ENCODE peak calls at places on chromosomes 6 and 20, in four cellular contexts. One of them, this sample, is unnamed.

GRCh38 chr6:21918081-21918480 is 324.5 kb downstream of the SOX4 start:
- DNase-seq in ovary: no peak
- DNase-seq in RWPE2: no peak
- DNase-seq in left ventricle myocardium inferior: no peak
- DNase-seq in this sample: no peak

GRCh38 chr6:149289192-149289741 is 28.2 kb upstream of the TAB2 start:
- DNase-seq in ovary: no peak
- DNase-seq in RWPE2: no peak
- DNase-seq in left ventricle myocardium inferior: no peak
- DNase-seq in this sample: no peak

GRCh38 chr20:38278150-38278549 is 17.6 kb upstream of the KIAA1755 start:
- DNase-seq in ovary: no peak
- DNase-seq in RWPE2: peak; percentile 65
- DNase-seq in left ventricle myocardium inferior: no peak
- DNase-seq in this sample: no peak

GRCh38 chr6:116175344-116175743 is 49.4 kb upstream of the COL10A1 start:
- DNase-seq in ovary: no peak
- DNase-seq in RWPE2: no peak
- DNase-seq in left ventricle myocardium inferior: no peak
- DNase-seq in this sample: no peak

GRCh38 chr20:57417051-57417689 is 26.0 kb downstream of the RBM38 start:
- DNase-seq in ovary: no peak
- DNase-seq in RWPE2: no peak
- DNase-seq in left ventricle myocardium inferior: no peak
- DNase-seq in this sample: no peak

GRCh38 chr20:36754656-36755222 is 8.8 kb upstream of the NDRG3 start:
- DNase-seq in ovary: no peak
- DNase-seq in RWPE2: peak; percentile 49
- DNase-seq in left ventricle myocardium inferior: no peak
- DNase-seq in this sample: no peak

GRCh38 chr20:24544371-24544770 is 74.9 kb downstream of the SYNDIG1 start:
- DNase-seq in ovary: no peak
- DNase-seq in RWPE2: no peak
- DNase-seq in left ventricle myocardium inferior: no peak
- DNase-seq in this sample: no peak

GRCh38 chr20:2652724-2653510 is 485 bp downstream of the NOP56 start:
- DNase-seq in ovary: no peak
- DNase-seq in RWPE2: no peak
- DNase-seq in left ventricle myocardium inferior: peak; percentile 34
- DNase-seq in this sample: no peak

GRCh38 chr6:31586596-31586995 is 519 bp downstream of the LST1 start:
- DNase-seq in ovary: no peak
- DNase-seq in RWPE2: no peak
- DNase-seq in left ventricle myocardium inferior: no peak
- DNase-seq in this sample: no peak

GRCh38 chr6:129485746-129486145 is 224.2 kb downstream of the ARHGAP18 start:
- DNase-seq in ovary: no peak
- DNase-seq in RWPE2: no peak
- DNase-seq in left ventricle myocardium inferior: no peak
- DNase-seq in this sample: no peak

GRCh38 chr20:46915580-46916243 is 21.1 kb downstream of the EYA2 start:
- DNase-seq in ovary: no peak
- DNase-seq in RWPE2: peak; percentile 60
- DNase-seq in left ventricle myocardium inferior: no peak
- DNase-seq in this sample: no peak

GRCh38 chr6:154222716-154223115 is 133.9 kb downstream of the IPCEF1 start:
- DNase-seq in ovary: no peak
- DNase-seq in RWPE2: no peak
- DNase-seq in left ventricle myocardium inferior: no peak
- DNase-seq in this sample: no peak

GRCh38 chr6:15879372-15880261 is 216.8 kb upstream of the DTNBP1 start:
- DNase-seq in ovary: peak; percentile 68
- DNase-seq in RWPE2: no peak
- DNase-seq in left ventricle myocardium inferior: peak; percentile 86
- DNase-seq in this sample: peak; percentile 80

GRCh38 chr6:69366831-69367230 is 430.0 kb downstream of the LMBRD1 start:
- DNase-seq in ovary: no peak
- DNase-seq in RWPE2: no peak
- DNase-seq in left ventricle myocardium inferior: no peak
- DNase-seq in this sample: no peak

DNA sequence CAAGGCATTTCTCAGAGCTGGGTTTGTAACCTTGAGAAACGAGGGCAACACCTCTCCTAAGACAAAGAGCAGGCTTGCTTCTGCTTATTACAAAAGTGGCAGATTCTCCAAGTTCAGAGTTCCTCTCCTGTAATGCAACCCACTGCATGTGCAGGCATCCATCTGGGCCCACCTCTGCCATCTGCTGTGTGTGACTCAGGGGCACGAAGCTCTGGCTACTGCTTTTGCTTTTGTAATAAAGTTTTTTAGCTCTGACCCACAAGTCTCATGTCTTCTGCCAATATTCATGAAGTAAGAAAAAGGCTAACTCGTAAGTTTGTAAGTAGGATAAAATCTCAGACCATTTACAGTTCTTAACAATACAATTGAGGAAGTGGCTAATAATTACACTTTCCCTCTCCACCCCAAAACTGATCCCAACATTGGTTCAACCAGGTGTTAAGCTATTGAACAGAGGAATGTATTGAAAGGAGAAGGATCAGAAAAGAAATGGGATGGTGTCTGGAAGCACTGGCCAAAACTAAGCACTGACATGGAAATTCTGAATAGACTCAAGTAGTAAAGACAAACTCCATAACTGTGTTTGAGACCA is 51.7 kb upstream of the SMLR1 start:
- DNase-seq in ovary: no peak
- DNase-seq in RWPE2: no peak
- DNase-seq in left ventricle myocardium inferior: no peak
- DNase-seq in this sample: no peak
- H3K4me1 ChIP-seq in ovary: no peaks in the 10 kb centered on the region
- H3K4me1 ChIP-seq in RWPE2: no peaks in the 10 kb centered on the region
- H3K4me1 ChIP-seq in left ventricle myocardium inferior: no peaks in the 10 kb centered on the region
- H3K4me1 ChIP-seq in this sample: no peaks in the 10 kb centered on the region

DNA sequence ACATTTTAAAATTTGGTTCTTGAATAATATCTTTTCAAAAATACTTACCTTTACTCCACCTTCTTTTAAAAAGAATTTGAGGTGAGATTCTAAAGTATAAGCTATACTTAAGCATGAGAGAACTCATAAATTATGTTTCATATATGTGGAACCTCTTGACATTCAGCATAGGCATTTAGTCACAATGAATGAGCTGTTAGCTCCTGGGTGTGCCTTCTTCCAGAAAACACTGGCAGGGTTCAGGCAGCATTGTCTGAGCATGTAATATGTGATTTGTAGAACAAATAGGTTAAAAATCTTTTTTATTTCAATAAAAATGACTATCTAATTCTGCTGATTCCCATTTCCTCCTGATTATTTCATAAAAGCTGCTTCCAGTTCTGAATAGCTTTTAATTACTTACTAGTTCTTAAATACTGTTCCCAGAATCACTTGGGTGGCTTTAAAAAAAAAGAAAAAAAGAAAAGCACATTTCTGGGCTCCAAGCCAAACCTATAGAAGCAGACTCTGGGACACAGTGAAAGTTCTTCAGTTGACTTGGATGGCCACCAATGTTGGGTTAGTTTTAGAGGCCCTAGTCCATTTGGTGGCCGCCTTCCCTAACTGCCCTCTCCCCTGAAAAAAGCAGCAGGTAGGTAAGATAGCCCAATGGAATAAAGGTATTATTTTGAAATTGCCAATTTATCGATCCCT is 20.2 kb downstream of the RNF8 start:
- DNase-seq in ovary: no peak
- DNase-seq in RWPE2: no peak
- DNase-seq in left ventricle myocardium inferior: no peak
- DNase-seq in this sample: no peak
- H3K36me3 ChIP-seq in ovary: no peaks in the 10 kb centered on the region
- H3K36me3 ChIP-seq in RWPE2: peaks cover 41% of the 10 kb centered on the region
- H3K36me3 ChIP-seq in left ventricle myocardium inferior: peaks cover 69% of the 10 kb centered on the region
- H3K36me3 ChIP-seq in this sample: peaks cover 6% of the 10 kb centered on the region

DNA sequence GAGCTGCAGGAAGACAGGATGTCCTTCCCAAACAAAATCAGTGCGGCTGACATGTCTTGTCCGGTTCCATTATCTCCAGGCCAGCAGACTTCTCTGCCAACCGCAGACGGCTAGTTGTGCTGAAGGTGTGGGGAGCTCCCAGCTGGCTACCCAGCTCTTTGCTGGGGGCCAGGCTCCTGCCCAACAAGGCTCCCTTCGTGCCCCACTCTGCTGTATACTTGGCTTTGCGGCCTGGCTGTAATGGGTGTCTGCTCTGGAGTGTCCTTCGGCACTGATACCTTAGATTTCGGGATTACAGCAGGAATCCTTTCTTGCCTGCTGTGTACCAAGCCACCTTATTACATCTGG is 48.7 kb upstream of the IRF4 start:
- DNase-seq in ovary: no peak
- DNase-seq in RWPE2: no peak
- DNase-seq in left ventricle myocardium inferior: no peak
- DNase-seq in this sample: no peak
- H3K4me1 ChIP-seq in ovary: no peaks in the 10 kb centered on the region
- H3K4me1 ChIP-seq in RWPE2: no peaks in the 10 kb centered on the region
- H3K4me1 ChIP-seq in left ventricle myocardium inferior: peaks cover 62% of the 10 kb centered on the region
- H3K4me1 ChIP-seq in this sample: no peaks in the 10 kb centered on the region

DNA sequence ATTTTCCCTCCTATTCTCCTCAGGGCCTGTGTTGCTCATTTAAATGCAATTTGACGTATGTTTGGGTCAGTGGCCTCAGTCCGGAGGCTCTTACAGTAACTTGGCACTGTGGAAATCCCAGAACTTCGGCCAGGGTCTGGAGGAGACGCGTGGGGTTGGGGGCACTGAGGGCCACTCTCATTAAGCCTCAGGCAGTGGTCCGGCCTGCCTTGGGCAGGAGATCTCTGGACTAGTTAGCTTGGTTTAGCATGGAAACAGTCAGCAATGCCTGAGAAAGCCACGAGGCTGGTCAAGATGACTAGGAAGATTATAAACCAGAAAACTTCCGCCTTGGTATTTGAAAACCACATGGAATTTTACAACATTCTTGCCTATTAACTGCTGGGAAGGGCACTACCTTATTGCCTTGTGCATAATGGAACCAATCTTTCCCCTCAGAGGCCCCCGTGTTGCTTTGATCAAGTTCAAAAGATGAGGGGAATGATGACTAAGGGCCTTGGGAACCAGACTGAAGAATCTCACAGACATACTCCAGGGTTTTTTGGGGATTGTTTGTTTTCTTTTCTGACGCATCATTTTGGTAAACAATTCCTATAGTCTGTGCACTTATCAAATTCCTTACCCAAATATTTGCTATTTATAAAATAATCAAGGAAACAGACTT is 206.0 kb upstream of the PREP start:
- DNase-seq in ovary: no peak
- DNase-seq in RWPE2: no peak
- DNase-seq in left ventricle myocardium inferior: no peak
- DNase-seq in this sample: no peak
- H3K36me3 ChIP-seq in ovary: no peaks in the 10 kb centered on the region
- H3K36me3 ChIP-seq in RWPE2: no peaks in the 10 kb centered on the region
- H3K36me3 ChIP-seq in left ventricle myocardium inferior: no peaks in the 10 kb centered on the region
- H3K36me3 ChIP-seq in this sample: no peaks in the 10 kb centered on the region

DNA sequence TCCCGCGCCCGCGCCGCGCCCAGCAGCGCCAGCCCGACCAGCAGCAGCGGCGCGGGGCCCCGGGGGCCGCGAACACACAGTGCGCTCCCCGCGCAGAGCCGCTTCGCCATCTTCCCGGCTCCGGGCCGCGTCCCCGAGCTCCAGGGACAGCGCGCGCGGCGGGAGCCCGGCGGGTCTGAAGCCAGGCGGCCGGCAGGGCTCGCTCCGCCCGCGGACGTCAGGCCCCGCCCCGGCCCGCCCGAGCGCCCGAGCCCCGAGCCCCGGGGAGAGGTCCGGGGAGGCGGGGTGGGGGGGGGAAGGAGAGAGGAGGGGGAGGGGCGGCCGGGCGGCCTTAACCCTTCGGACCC is at the start of gene LAMA5:
- DNase-seq in ovary: no peak
- DNase-seq in RWPE2: peak; percentile 88
- DNase-seq in left ventricle myocardium inferior: peak; percentile 72
- DNase-seq in this sample: peak; percentile 67
- H3K4me1 ChIP-seq in ovary: peaks cover 13% of the 10 kb centered on the region
- H3K4me1 ChIP-seq in RWPE2: peaks cover 64% of the 10 kb centered on the region
- H3K4me1 ChIP-seq in left ventricle myocardium inferior: peaks cover 89% of the 10 kb centered on the region
- H3K4me1 ChIP-seq in this sample: no peaks in the 10 kb centered on the region

DNA sequence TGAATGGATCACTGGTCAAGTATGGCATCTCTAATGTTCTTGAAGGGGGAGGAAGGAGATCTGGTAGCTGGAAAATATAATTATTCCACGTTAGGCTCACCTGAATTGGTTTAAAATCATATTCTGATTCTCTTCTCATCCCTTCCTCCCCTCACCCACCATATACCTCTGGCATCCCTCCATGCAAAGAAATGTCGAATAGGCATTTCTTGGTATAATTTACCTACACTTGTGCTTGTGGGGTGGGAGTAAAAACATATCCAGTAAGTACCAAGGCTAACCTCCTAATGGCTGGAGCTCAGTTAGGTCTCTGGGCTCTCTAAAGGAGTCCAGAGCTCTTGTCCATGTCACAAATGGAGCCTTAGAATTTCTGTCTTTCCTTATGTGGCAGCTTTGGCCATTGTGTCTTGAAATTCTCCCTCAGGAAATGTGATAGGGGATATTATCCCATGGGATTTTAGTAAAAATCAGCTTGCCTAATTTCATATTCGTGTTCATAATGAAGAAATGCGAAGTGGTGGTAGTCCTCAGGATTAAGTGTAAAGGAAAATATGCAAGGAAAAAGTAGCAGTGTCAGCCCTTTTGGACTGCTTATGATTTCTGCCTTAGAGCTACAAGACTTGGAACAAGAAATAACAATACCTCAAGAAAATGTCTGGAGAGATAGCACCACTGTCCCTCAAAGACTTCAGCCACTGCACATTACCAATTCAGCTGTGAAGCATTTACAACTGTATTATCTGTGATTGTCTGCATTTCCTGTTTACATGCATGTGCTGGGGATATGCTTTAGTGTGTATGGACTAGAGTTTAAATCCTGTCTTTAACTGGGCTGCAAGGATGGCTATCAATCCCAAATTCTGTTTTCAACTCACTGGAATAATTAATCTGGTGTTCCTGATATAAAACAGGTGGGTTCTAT is 12.3 kb downstream of the TAF11 start:
- DNase-seq in ovary: no peak
- DNase-seq in RWPE2: no peak
- DNase-seq in left ventricle myocardium inferior: no peak
- DNase-seq in this sample: no peak
- H3K36me3 ChIP-seq in ovary: no peaks in the 10 kb centered on the region
- H3K36me3 ChIP-seq in RWPE2: peaks cover 80% of the 10 kb centered on the region
- H3K36me3 ChIP-seq in left ventricle myocardium inferior: peaks cover 94% of the 10 kb centered on the region
- H3K36me3 ChIP-seq in this sample: peaks cover 14% of the 10 kb centered on the region

GRCh38 chr20:13784893-13785715 is at the start of the genes ESF1 and NDUFAF5:
- DNase-seq in ovary: peak; percentile 93
- DNase-seq in RWPE2: peak; percentile 94
- DNase-seq in left ventricle myocardium inferior: peak; percentile 93
- DNase-seq in this sample: peak; percentile 96
- H3K4me1 ChIP-seq in ovary: peaks cover 12% of the 10 kb centered on the region
- H3K4me1 ChIP-seq in RWPE2: peaks cover 22% of the 10 kb centered on the region
- H3K4me1 ChIP-seq in left ventricle myocardium inferior: peaks cover 76% of the 10 kb centered on the region
- H3K4me1 ChIP-seq in this sample: no peaks in the 10 kb centered on the region

GRCh38 chr6:158593670-158594069 is 33.8 kb downstream of the TMEM181 start:
- DNase-seq in ovary: no peak
- DNase-seq in RWPE2: no peak
- DNase-seq in left ventricle myocardium inferior: no peak
- DNase-seq in this sample: no peak

GRCh38 chr6:158595223-158595622 is 35.3 kb downstream of the TMEM181 start:
- DNase-seq in ovary: no peak
- DNase-seq in RWPE2: no peak
- DNase-seq in left ventricle myocardium inferior: no peak
- DNase-seq in this sample: no peak

GRCh38 chr6:158596861-158597260 is 37.0 kb downstream of the TMEM181 start:
- DNase-seq in ovary: no peak
- DNase-seq in RWPE2: no peak
- DNase-seq in left ventricle myocardium inferior: no peak
- DNase-seq in this sample: no peak

GRCh38 chr6:158599635-158600034 is 39.7 kb downstream of the TMEM181 start:
- DNase-seq in ovary: no peak
- DNase-seq in RWPE2: no peak
- DNase-seq in left ventricle myocardium inferior: no peak
- DNase-seq in this sample: no peak

GRCh38 chr6:158597565-158597964 is 37.7 kb downstream of the TMEM181 start:
- DNase-seq in ovary: no peak
- DNase-seq in RWPE2: no peak
- DNase-seq in left ventricle myocardium inferior: no peak
- DNase-seq in this sample: no peak
- H3K36me3 ChIP-seq in ovary: no peaks in the 10 kb centered on the region
- H3K36me3 ChIP-seq in RWPE2: peaks cover 65% of the 10 kb centered on the region
- H3K36me3 ChIP-seq in left ventricle myocardium inferior: peaks cover 55% of the 10 kb centered on the region
- H3K36me3 ChIP-seq in this sample: no peaks in the 10 kb centered on the region

This sample was measured in aorta.